ENCODE peak calls at places on chromosomes 5 and 9, in five cellular contexts. O is activated gamma-delta T cell treated with Interleukin-2 at 50 U/mL for 16 hours; R is LoVo; M is lung microvascular endothelial cell; Z is activated T-helper 1 cell treated with anti-CD3 and anti-CD28 coated beads, Interleukin-12 subunit alpha, Interleukin-12 subunit beta, Interleukin-2, Interleukin-4 antibody, amounts not matched to agents 30 ng/mL and 10 ng/mL and 1 ng/mL, durations not matched to agents 14 hours and 24 hours and 36 hours. U is an unnamed sample.

GRCh38 chr5:79025054-79025465 is 40.0 kb upstream of the ARSB start:
- DNase-seq in M (peak; percentile 69), O (peak; percentile 32), Z (peak; percentile 1), R (peak; percentile 63), U (peak; percentile 11)

GRCh38 chr9:92384373-92384772 is 20.0 kb downstream of the OGN start:
- DNase-seq in R (no peak), Z (no peak), M (peak; percentile 25), O (no peak), U (no peak)

GRCh38 chr5:65914644-65915196 is 11.7 kb upstream of the ERBIN start:
- DNase-seq in R (peak; percentile 50), M (no peak), O (no peak), Z (no peak), U (no peak)

GRCh38 chr9:125522328-125522725 is 184.7 kb downstream of the MAPKAP1 start:
- DNase-seq in O (no peak), Z (no peak), R (no peak), M (peak; percentile 57), U (no peak)

GRCh38 chr5:76790632-76791290 is 28.1 kb upstream of the F2RL1 start:
- DNase-seq in O (no peak), Z (peak; percentile 14), R (peak; percentile 92), M (peak; percentile 100), U (no peak)

GRCh38 chr9:128011071-128011817 is 30.5 kb upstream of the EEIG1 start:
- DNase-seq in O (no peak), R (no peak), M (peak; percentile 93), Z (no peak), U (no peak)

GRCh38 chr5:115873392-115873791 is 31.7 kb downstream of the AP3S1 start:
- DNase-seq in R (peak; percentile 26), Z (no peak), M (peak; percentile 40), O (no peak), U (no peak)

GRCh38 chr5:71887680-71888079 is 168.6 kb downstream of the CARTPT start:
- DNase-seq in M (peak; percentile 87), O (no peak), R (peak; percentile 35), Z (no peak), U (no peak)

GRCh38 chr5:125700380-125700856 is 722.8 kb upstream of the GRAMD2B start:
- DNase-seq in Z (no peak), O (no peak), M (no peak), R (peak; percentile 20), U (no peak)

GRCh38 chr9:127523312-127523851 is 72.1 kb downstream of the LRSAM1 start:
- DNase-seq in Z (no peak), O (no peak), R (no peak), M (peak; percentile 64), U (no peak)

GRCh38 chr9:109574061-109574882 is 76.2 kb upstream of the PTPN3 start:
- DNase-seq in O (no peak), M (peak; percentile 61), Z (peak; percentile 14), R (peak; percentile 58), U (peak; percentile 23)

GRCh38 chr5:102891175-102891574 is 136.1 kb downstream of the PAM start:
- DNase-seq in Z (no peak), O (no peak), R (no peak), M (no peak), U (no peak)

GRCh38 chr9:79220666-79221065 is 351.1 kb upstream of the TLE4 start:
- DNase-seq in R (no peak), M (peak; percentile 17), O (no peak), Z (no peak), U (no peak)

GRCh38 chr5:67012241-67012640 is 184.4 kb downstream of the CD180 start:
- DNase-seq in Z (no peak), M (peak; percentile 51), O (no peak), R (peak; percentile 22), U (no peak)

GRCh38 chr9:3238241-3238640 is 287.6 kb downstream of the RFX3 start:
- DNase-seq in Z (no peak), O (no peak), R (no peak), M (no peak), U (no peak)

GRCh38 chr9:131872006-131872405 is 132.1 kb upstream of the RAPGEF1 start:
- DNase-seq in M (no peak), Z (no peak), O (no peak), R (no peak), U (no peak)

GRCh38 chr9:134781895-134782294 is 98.7 kb upstream of the FCN2 start:
- DNase-seq in Z (no peak), R (no peak), M (no peak), O (no peak), U (no peak)

GRCh38 chr9:95529910-95530309 is 13.1 kb upstream of the PTCH1 start:
- DNase-seq in R (no peak), Z (no peak), M (no peak), O (no peak), U (no peak)

GRCh38 chr9:78788101-78788500 is 491.2 kb downstream of the PSAT1 start:
- DNase-seq in Z (no peak), R (no peak), M (peak; percentile 28), O (no peak), U (no peak)

GRCh38 chr5:3796736-3797135 is 201.1 kb downstream of the IRX1 start:
- DNase-seq in Z (no peak), R (no peak), M (no peak), O (no peak), U (no peak)

GRCh38 chr9:129574911-129575574 is 45.9 kb downstream of the C9orf50 start:
- DNase-seq in R (no peak), Z (no peak), O (no peak), M (no peak), U (no peak)

GRCh38 chr5:146137967-146138403 is 32.6 kb upstream of the PLAC8L1 start:
- DNase-seq in Z (no peak), R (peak; percentile 11), M (no peak), O (no peak), U (no peak)

GRCh38 chr9:21688108-21689102 is 114.0 kb upstream of the MTAP start:
- DNase-seq in O (no peak), R (peak; percentile 73), Z (no peak), M (peak; percentile 79), U (no peak)

GRCh38 chr9:117671468-117671867 is 32.7 kb upstream of the TLR4 start:
- DNase-seq in R (no peak), Z (no peak), M (peak; percentile 8), O (no peak), U (no peak)

GRCh38 chr5:104540448-104540847 is 977.9 kb upstream of the NUDT12 start:
- DNase-seq in Z (no peak), M (no peak), O (no peak), R (peak; percentile 43), U (no peak)

GRCh38 chr9:93239526-93239925 is 55.6 kb downstream of the WNK2 start:
- DNase-seq in Z (no peak), M (no peak), R (no peak), O (no peak), U (no peak)

GRCh38 chr9:9819886-9820285 is 792.9 kb downstream of the PTPRD start:
- DNase-seq in R (no peak), O (no peak), M (no peak), Z (no peak), U (no peak)

GRCh38 chr9:37511006-37511714 is 25.4 kb downstream of the POLR1E start:
- DNase-seq in M (no peak), O (no peak), Z (no peak), R (no peak), U (peak; percentile 24)

GRCh38 chr5:96601811-96602244 is 60.3 kb upstream of the CAST start:
- DNase-seq in O (peak; percentile 56), R (peak; percentile 70), M (peak; percentile 88), Z (peak; percentile 29), U (peak; percentile 67)

GRCh38 chr9:137461663-137462395 is 2.7 kb upstream of the NSMF start:
- DNase-seq in R (no peak), M (peak; percentile 44), Z (peak; percentile 79), O (peak; percentile 93), U (peak; percentile 95)

GRCh38 chr5:88682797-88683496 is 200.0 kb downstream of the MEF2C start:
- DNase-seq in Z (no peak), R (no peak), O (no peak), M (no peak), U (no peak)

GRCh38 chr5:159682623-159683022 is 233.7 kb upstream of the ADRA1B start:
- DNase-seq in Z (no peak), R (no peak), M (no peak), O (no peak), U (no peak)